ENCODE peak calls at places on chromosomes 7 and 10, in nine cellular contexts. B, C, M, L, P, V, T, Z and N are unnamed samples.

GRCh38 chr7:92306153-92306552 is 60.4 kb downstream of the ANKIB1 start:
- DNase-seq in B (peak), C (peak), M (no peak), L (no peak), P (no peak), V (no peak), T (no peak), Z (no peak), N (no peak)

GRCh38 chr7:36199329-36199728 is 46.3 kb downstream of the EEPD1 start:
- DNase-seq in B (no peak), C (no peak), M (no peak), L (no peak), P (no peak), V (no peak), T (no peak), Z (no peak), N (no peak)

GRCh38 chr10:111986079-111986478 is 197.5 kb downstream of the GPAM start:
- DNase-seq in B (no peak), C (no peak), M (no peak), L (no peak), P (no peak), V (no peak), T (no peak), Z (no peak), N (no peak)

GRCh38 chr7:83337050-83337449 is 174.4 kb upstream of the PCLO start:
- DNase-seq in B (no peak), C (no peak), M (no peak), L (no peak), P (no peak), V (no peak), T (no peak), Z (no peak), N (no peak)

GRCh38 chr7:116710764-116711452 is 38.9 kb downstream of the MET start:
- DNase-seq in B (no peak), C (peak), M (no peak), L (no peak), P (no peak), V (no peak), T (no peak), Z (peak), N (no peak)

GRCh38 chr10:6314620-6315205 is 112.0 kb downstream of the PFKFB3 start:
- DNase-seq in B (no peak), C (no peak), M (no peak), L (no peak), P (no peak), V (no peak), T (no peak), Z (peak), N (peak)

GRCh38 chr7:156725074-156725473 is 84.5 kb downstream of the RNF32 start:
- DNase-seq in B (peak), C (no peak), M (no peak), L (no peak), P (no peak), V (no peak), T (no peak), Z (no peak), N (no peak)

GRCh38 chr7:2624293-2624881 is 7.4 kb upstream of the TTYH3 start:
- DNase-seq in B (no peak), C (no peak), M (no peak), L (no peak), P (no peak), V (no peak), T (no peak), Z (peak), N (no peak)

GRCh38 chr10:25028711-25029110 is 12.3 kb downstream of the THNSL1 start:
- DNase-seq in B (peak), C (peak), M (no peak), L (no peak), P (no peak), V (no peak), T (no peak), Z (no peak), N (no peak)